ENCODE peak calls at places on chromosomes 11 and 22, in five cellular contexts. G is neural progenitor cell, L is HCT116, Q is PC-3, D is MM.1S. S is an unnamed sample.
A peak's percentile ranks its signal among the peaks of the same experiment; 100 is the strongest.

GRCh38 chr11:90220391-90220790 is 2.5 kb downstream of the CHORDC1 start:
- DNase-seq in Q (peak; percentile 76), D (no peak), G (no peak), L (no peak), S (peak; percentile 84)

GRCh38 chr11:19102521-19102900 is 14.5 kb upstream of the ZDHHC13 start:
- DNase-seq in D (no peak), G (no peak), Q (no peak), L (no peak), S (no peak)

GRCh38 chr22:38320605-38321402 is 3.6 kb upstream of the CSNK1E start:
- DNase-seq in G (no peak), Q (no peak), L (no peak), D (no peak), S (no peak)

GRCh38 chr11:61756452-61757212 is 4.2 kb downstream of the MYRF start:
- DNase-seq in G (no peak), D (no peak), Q (peak; percentile 65), L (peak; percentile 56), S (no peak)

GRCh38 chr22:23212061-23213030 is 32.0 kb downstream of the BCR start:
- DNase-seq in Q (no peak), L (no peak), D (no peak), G (no peak), S (no peak)

GRCh38 chr11:119683783-119684182 is 45.2 kb downstream of the NECTIN1 start:
- DNase-seq in L (no peak), D (peak; percentile 47), G (peak; percentile 33), Q (peak; percentile 63), S (no peak)

GRCh38 chr11:125084057-125084416 is 20.9 kb downstream of the SLC37A2 start:
- DNase-seq in L (no peak), G (no peak), D (no peak), Q (no peak), S (no peak)

GRCh38 chr11:113119074-113119473 is 157.9 kb downstream of the NCAM1 start:
- DNase-seq in L (no peak), G (no peak), D (no peak), Q (no peak), S (peak; percentile 6)

GRCh38 chr22:44261861-44262595 is 50.7 kb downstream of the SHISAL1 start:
- DNase-seq in G (no peak), L (no peak), Q (no peak), D (no peak), S (no peak)

GRCh38 chr11:78081583-78081982 is 1.9 kb upstream of the NDUFC2 start:
- DNase-seq in D (no peak), L (no peak), G (no peak), Q (no peak), S (no peak)

GRCh38 chr11:78080084-78080817 is 589 bp upstream of the NDUFC2 start:
- DNase-seq in D (peak; percentile 8), G (no peak), L (no peak), Q (no peak), S (no peak)

GRCh38 chr11:78080818-78081495 is 1.3 kb upstream of the NDUFC2 start:
- DNase-seq in Q (peak; percentile 26), L (no peak), G (no peak), D (no peak), S (peak; percentile 32)

GRCh38 chr11:78083036-78083435 is 3.4 kb upstream of the NDUFC2 start:
- DNase-seq in L (no peak), Q (no peak), D (no peak), G (no peak), S (no peak)

DNA sequence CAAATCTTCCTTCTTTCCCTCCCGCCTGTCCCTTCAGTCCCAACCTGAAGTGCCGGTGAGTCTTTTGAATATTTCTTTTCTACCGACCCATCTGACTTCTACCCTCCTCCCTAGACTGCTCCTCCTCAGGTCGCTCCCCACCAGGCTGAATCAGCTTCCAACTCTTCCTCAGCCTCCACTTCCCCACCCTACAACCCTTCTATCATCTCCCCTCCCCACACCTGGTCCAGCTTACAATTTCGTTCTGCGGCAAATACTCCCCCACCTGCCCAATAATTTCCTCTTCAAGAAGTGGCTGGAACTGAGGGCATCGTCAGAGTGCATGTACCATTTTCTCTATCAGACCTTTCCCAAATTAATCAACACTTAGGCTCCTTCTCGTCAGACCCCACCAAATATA is 2.5 kb upstream of the NDUFC2 start:
- DNase-seq in L (no peak), Q (no peak), G (no peak), D (no peak), S (no peak)
- H3K9ac ChIP-seq in L (no peak overlapping the region), Q (no peak overlapping the region), G (no peak overlapping the region), D (no peak overlapping the region), S (no peak overlapping the region)

GRCh38 chr11:78940500-78941225 is 366.0 kb upstream of the NARS2 start:
- DNase-seq in Q (no peak), D (no peak), G (peak; percentile 89), L (no peak), S (no peak)
- H3K27ac ChIP-seq in Q (no peak overlapping the region), D (peak overlapping the region; percentile 59), G (no peak overlapping the region), L (no peak overlapping the region), S (no peak overlapping the region)

GRCh38 chr11:75350743-75351540 is 519 bp downstream of the ARRB1 start:
- DNase-seq in L (no peak), D (no peak), Q (peak; percentile 33), G (peak; percentile 52), S (peak; percentile 64)
- TF ChIP-seq EZH2phosphoT487 in L (no peak), D (no peak), Q (peak; percentile 86), G (no peak), S (no peak)

DNA sequence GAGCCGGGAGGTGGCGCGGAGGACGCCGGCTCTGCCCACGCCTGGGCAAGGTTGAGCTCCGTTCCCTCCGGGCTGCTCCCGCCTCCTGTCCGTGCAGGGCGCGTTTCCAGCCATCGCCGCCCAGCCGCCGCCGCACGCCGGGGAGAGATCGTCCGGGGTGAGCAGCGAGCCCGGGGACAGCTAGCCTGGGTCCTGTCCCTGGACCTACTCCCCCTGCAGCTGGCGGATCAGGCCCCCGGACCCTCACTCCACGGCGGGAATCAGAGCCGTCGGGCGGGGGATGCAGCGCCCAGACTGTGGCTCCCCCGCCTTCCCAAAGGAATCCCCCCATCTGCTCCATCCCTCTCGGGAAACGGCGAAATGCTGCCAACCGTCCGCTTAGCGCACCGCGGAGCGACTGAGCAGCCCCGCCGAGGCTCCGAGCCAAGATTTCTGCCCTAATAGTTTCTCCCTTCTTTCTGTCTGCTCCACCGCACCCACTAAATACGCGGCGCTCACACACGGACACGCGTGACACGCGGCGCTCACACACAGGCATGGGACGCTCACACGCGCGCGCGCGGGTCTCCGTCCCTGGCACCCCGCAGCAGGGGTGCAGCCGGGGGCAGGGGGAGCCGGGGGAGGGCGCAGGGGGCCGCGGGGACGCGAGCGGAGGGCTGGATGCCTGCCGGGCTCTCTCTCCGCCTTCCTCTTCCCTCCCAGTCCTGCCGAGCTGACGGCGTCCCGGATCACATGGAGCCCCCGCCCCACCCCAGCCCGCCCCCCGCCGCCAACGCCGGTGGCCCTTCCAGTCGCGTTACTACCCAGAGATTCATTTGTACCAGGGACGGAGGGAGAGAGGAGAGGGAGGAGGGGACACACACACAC is at the start of gene KCNJ5:
- DNase-seq in Q (peak; percentile 51), L (no peak), D (no peak), G (peak; percentile 72), S (peak; percentile 70)
- H3K9ac ChIP-seq in Q (no peak within 1 kb of the TSS), L (peak within 1 kb of the TSS; percentile 44), D (no peak within 1 kb of the TSS), G (no peak within 1 kb of the TSS), S (no peak within 1 kb of the TSS)

DNA sequence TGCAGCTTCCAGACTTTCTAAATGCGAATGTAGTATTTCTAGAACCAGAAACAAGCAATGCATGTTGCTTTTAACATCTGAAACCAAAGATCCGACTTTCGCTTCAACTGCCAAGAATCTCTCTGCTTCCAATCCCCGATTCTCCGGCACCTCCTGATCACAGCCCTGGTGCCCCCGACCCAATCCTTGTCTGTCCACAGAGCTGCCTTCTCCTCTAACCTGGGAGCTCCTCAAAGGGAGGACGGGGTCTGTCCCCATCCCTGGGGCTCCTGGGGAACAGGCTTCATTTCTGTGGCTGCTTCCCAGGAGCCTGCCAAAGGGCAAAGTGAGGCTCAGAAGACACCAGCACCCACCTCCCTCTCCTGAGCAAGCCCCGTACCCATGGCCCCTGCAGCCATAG is 521 bp downstream of the ALDH3B2 start:
- DNase-seq in D (no peak), Q (no peak), L (no peak), G (no peak), S (no peak)
- H3K27ac ChIP-seq in D (no peak overlapping the region), Q (no peak overlapping the region), L (no peak overlapping the region), G (no peak overlapping the region), S (no peak overlapping the region)

DNA sequence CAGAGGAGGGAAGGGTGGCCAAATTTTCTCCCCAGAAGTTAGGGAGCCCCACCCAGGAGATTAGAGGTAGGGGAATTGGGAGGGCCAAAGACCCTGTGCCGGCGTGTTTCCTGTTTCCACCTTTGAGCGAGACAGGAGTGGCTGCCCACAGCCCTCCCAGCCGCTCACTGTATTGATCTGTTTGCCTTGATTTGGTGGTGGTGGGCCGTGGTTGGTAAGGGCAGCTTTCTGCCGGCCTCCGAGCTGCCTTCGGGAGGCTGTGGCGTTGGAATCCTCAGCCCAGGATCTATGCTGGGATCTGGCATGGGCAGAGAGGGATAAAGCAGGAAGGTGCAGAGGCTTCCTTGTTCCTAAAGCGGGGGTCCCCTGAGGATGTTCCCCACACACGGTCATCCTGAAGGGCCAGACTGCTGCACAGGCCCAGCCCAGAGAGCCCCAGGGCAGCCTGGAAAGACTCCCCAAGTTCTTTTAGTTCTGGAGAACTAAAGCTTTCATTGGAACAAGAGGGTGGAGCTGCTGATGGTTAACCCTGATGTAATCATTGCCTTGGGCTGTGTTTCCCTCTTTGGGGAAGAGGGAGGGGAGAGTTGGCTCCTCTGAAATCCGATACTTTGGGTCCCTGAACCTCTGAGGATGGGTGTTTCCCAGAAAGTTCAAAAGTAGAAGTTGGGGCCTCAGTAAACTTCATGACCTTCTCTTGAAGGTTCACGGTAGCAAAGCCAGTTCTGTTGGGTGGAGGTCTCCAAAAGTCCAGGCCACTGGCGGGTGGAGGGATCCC is 7.2 kb downstream of the FAM83F start:
- DNase-seq in D (no peak), G (no peak), L (no peak), Q (no peak), S (no peak)
- TF ChIP-seq EZH2phosphoT487 in D (no peak), G (no peak), L (no peak), Q (no peak), S (no peak)

GRCh38 chr11:16924462-16924825 is 89.8 kb downstream of the PLEKHA7 start:
- DNase-seq in L (no peak), Q (no peak), D (no peak), G (no peak), S (no peak)

GRCh38 chr11:16925495-16926065 is 88.6 kb downstream of the PLEKHA7 start:
- DNase-seq in Q (peak; percentile 75), L (peak; percentile 29), D (peak; percentile 86), G (peak; percentile 91), S (peak; percentile 62)

GRCh38 chr11:16923987-16924386 is 90.2 kb downstream of the PLEKHA7 start:
- DNase-seq in D (peak; percentile 70), Q (no peak), L (no peak), G (no peak), S (no peak)

GRCh38 chr11:16926868-16927267 is 87.3 kb downstream of the PLEKHA7 start:
- DNase-seq in D (no peak), G (peak; percentile 41), L (no peak), Q (no peak), S (no peak)

DNA sequence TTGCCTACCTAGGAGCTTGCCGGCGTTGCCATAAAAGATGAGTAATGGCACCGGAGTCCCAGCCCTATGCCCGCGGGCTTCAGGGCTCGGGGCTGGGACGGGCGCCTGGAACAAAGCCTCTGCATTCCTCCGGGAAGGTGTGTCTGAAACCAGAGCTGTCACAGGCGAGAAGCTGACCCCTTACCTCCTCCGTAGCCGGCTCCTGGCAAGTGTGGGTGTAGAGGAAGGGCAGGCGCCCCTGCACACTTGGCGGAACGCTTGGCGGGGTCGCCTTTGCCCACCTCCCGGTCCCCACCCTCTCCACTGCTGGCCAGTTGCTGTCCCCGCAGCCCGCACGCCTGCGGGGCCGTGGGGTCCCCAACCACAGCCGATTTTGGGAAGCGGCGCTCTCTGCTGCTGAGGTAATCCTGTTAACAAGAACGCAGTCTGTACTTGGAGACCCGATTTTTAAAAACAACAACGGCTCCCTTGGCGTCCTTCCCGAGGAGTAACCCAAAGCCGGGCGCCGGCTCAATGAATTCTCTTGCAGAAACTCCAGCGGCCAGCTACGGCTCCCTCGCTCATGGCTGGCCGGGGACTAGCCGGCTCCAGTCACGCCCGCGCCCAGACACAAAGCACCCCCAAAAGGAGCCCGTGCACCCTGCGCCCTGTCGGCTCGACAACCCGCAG is 89.3 kb downstream of the PLEKHA7 start:
- DNase-seq in G (peak; percentile 72), Q (peak; percentile 96), D (no peak), L (peak; percentile 78), S (peak; percentile 40)
- H3K9ac ChIP-seq in G (no peak overlapping the region), Q (peak overlapping the region; percentile 64), D (peak overlapping the region; percentile 78), L (peak overlapping the region; percentile 61), S (no peak overlapping the region)